ENCODE peak calls at places on chromosomes 1 and 21, in seven cellular contexts. Y is endothelial cell; S is epithelial cell of esophagus; A is glutamatergic neuron; T is CD8-positive, alpha-beta T cell; L is lung; C is tibial nerve. Z is an unnamed sample.

GRCh38 chr1:15949453-15950245 is 26.3 kb downstream of the ZBTB17 start:
- DNase-seq in Y (no peak), S (peak), A (no peak), T (peak), L (peak), C (peak), Z (no peak)

GRCh38 chr1:47229031-47229831 is 2.8 kb downstream of the TAL1 start:
- DNase-seq in Y (peak), S (no peak), A (no peak), T (no peak), L (no peak), C (no peak), Z (no peak)

GRCh38 chr1:232837085-232837484 is 31.9 kb downstream of the MAP10 start:
- DNase-seq in Y (no peak), S (peak), A (no peak), T (no peak), L (no peak), C (no peak), Z (no peak)

GRCh38 chr1:4697801-4698200 is 43.4 kb downstream of the AJAP1 start:
- DNase-seq in Y (no peak), S (no peak), A (no peak), T (no peak), L (no peak), C (no peak), Z (no peak)

GRCh38 chr1:233441981-233442380 is 114.5 kb downstream of the MAP3K21 start:
- DNase-seq in Y (no peak), S (no peak), A (no peak), T (no peak), L (no peak), C (no peak), Z (no peak)

GRCh38 chr1:206967096-206967851 is 3.0 kb downstream of the FCAMR start:
- DNase-seq in Y (no peak), S (no peak), A (no peak), T (no peak), L (peak), C (peak), Z (no peak)

GRCh38 chr1:165897326-165898303 is 70.2 kb downstream of the UCK2 start:
- DNase-seq in Y (no peak), S (no peak), A (no peak), T (no peak), L (no peak), C (no peak), Z (no peak)

GRCh38 chr1:109827466-109827865 is 63.7 kb upstream of the EPS8L3 start:
- DNase-seq in Y (no peak), S (peak), A (no peak), T (no peak), L (no peak), C (no peak), Z (no peak)

GRCh38 chr1:23809751-23810171 is 9.2 kb upstream of the GALE start:
- DNase-seq in Y (peak), S (peak), A (peak), T (peak), L (peak), C (peak), Z (no peak)

GRCh38 chr1:223106856-223107255 is 36.2 kb downstream of the TLR5 start:
- DNase-seq in Y (no peak), S (no peak), A (peak), T (no peak), L (no peak), C (no peak), Z (no peak)

GRCh38 chr1:47853059-47853458 is 144.1 kb downstream of the TRABD2B start:
- DNase-seq in Y (no peak), S (no peak), A (no peak), T (no peak), L (no peak), C (no peak), Z (no peak)

GRCh38 chr1:167966050-167966449 is 29.2 kb upstream of the MPC2 start:
- DNase-seq in Y (no peak), S (no peak), A (no peak), T (no peak), L (no peak), C (no peak), Z (no peak)

GRCh38 chr1:100449477-100449876 is 88.5 kb upstream of the GPR88 start:
- DNase-seq in Y (no peak), S (no peak), A (no peak), T (no peak), L (no peak), C (no peak), Z (no peak)

GRCh38 chr1:211734359-211734758 is 58.9 kb upstream of the NEK2 start:
- DNase-seq in Y (no peak), S (peak), A (no peak), T (no peak), L (no peak), C (no peak), Z (no peak)

GRCh38 chr21:33843216-33843615 is 72.4 kb downstream of the ATP5PO start:
- DNase-seq in Y (no peak), S (no peak), A (no peak), T (no peak), L (no peak), C (peak), Z (no peak)

GRCh38 chr1:64220241-64220640 is 16.8 kb downstream of the UBE2U start:
- DNase-seq in Y (no peak), S (no peak), A (no peak), T (no peak), L (no peak), C (no peak), Z (no peak)

GRCh38 chr1:224644553-224645154 is 28.5 kb downstream of the CNIH3 start:
- DNase-seq in Y (peak), S (peak), A (peak), T (peak), L (peak), C (peak), Z (peak)

GRCh38 chr1:203271018-203271743 is 34.1 kb upstream of the BTG2 start:
- DNase-seq in Y (no peak), S (peak), A (no peak), T (no peak), L (peak), C (peak), Z (no peak)

GRCh38 chr1:78229344-78229743 is 183.6 kb downstream of the GIPC2 start:
- DNase-seq in Y (no peak), S (peak), A (no peak), T (no peak), L (peak), C (peak), Z (no peak)
- TF ChIP-seq CTCF in Y (no peak), S (no peak), A (no peak), T (no peak), L (no peak), C (no peak), Z (no peak)

GRCh38 chr1:192543445-192543844 is 32.1 kb upstream of the RGS1 start:
- DNase-seq in Y (no peak), S (no peak), A (no peak), T (no peak), L (no peak), C (no peak), Z (no peak)

GRCh38 chr1:192544983-192545393 is 30.6 kb upstream of the RGS1 start:
- DNase-seq in Y (no peak), S (peak), A (no peak), T (no peak), L (no peak), C (no peak), Z (no peak)

GRCh38 chr1:192546596-192547199 is 28.9 kb upstream of the RGS1 start:
- DNase-seq in Y (no peak), S (no peak), A (no peak), T (no peak), L (no peak), C (no peak), Z (no peak)

GRCh38 chr1:192550922-192551534 is 24.5 kb upstream of the RGS1 start:
- DNase-seq in Y (no peak), S (peak), A (no peak), T (no peak), L (no peak), C (no peak), Z (no peak)

GRCh38 chr1:192545781-192546521 is 29.6 kb upstream of the RGS1 start:
- DNase-seq in Y (no peak), S (no peak), A (no peak), T (no peak), L (no peak), C (no peak), Z (no peak)
- TF ChIP-seq CTCF in Y (peak), S (no peak), A (peak), T (no peak), L (no peak), C (peak), Z (no peak)

GRCh38 chr1:78040484-78041089 is 5.2 kb upstream of the GIPC2 start:
- DNase-seq in Y (no peak), S (no peak), A (no peak), T (no peak), L (no peak), C (no peak), Z (no peak)

GRCh38 chr1:78038071-78038470 is 7.7 kb upstream of the GIPC2 start:
- DNase-seq in Y (no peak), S (no peak), A (no peak), T (no peak), L (no peak), C (no peak), Z (no peak)

GRCh38 chr1:78036450-78036849 is 9.3 kb upstream of the GIPC2 start:
- DNase-seq in Y (no peak), S (no peak), A (no peak), T (no peak), L (no peak), C (no peak), Z (no peak)

GRCh38 chr1:78035121-78035520 is 10.6 kb upstream of the GIPC2 start:
- DNase-seq in Y (no peak), S (peak), A (no peak), T (no peak), L (no peak), C (no peak), Z (no peak)

GRCh38 chr1:78038491-78038939 is 7.3 kb upstream of the GIPC2 start:
- DNase-seq in Y (no peak), S (no peak), A (no peak), T (no peak), L (no peak), C (no peak), Z (no peak)
- TF ChIP-seq CTCF in Y (no peak), S (no peak), A (no peak), T (no peak), L (no peak), C (no peak), Z (no peak)

GRCh38 chr1:57770772-57771171 is 346.9 kb upstream of the DAB1 start:
- DNase-seq in Y (no peak), S (peak), A (no peak), T (no peak), L (no peak), C (no peak), Z (peak)
- TF ChIP-seq CTCF in Y (peak), S (peak), A (peak), T (no peak), L (no peak), C (no peak), Z (peak)

DNA sequence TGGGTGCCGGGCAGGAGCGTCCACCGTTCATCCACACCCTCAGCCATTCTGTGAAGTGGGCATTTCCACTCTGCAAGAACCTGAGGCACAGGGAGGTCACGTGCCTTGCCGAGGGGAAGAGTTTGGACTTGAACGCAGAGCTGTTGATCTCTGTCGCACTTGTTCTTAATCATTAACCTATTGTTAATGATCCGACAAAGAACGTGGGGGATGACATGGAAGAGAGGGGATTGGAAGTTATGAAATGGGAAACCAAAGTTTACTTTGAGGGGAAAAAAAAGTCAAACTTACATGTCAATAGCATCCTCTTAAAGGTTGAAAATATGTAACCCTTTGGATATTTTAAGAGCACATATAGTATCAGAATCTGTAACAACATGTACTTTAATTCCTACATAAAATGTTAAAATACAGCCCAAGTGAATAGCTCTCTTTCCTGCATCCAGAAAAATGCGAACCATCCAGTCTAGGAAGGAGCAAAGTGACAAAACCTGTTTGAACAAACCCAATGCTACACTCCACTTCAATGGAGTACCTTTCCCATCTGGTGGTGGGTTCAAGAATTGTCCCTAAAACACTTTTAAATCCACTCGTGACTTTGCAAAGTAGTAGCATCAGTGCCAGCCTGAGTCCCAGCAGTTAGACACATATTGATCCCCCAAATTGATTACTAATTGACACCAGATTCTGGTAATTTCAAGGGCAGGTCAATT is 75.5 kb downstream of the SETD4 start:
- DNase-seq in Y (no peak), S (peak), A (no peak), T (no peak), L (no peak), C (no peak), Z (no peak)
- TF ChIP-seq CTCF in Y (no peak), S (peak), A (no peak), T (no peak), L (no peak), C (no peak), Z (no peak)

DNA sequence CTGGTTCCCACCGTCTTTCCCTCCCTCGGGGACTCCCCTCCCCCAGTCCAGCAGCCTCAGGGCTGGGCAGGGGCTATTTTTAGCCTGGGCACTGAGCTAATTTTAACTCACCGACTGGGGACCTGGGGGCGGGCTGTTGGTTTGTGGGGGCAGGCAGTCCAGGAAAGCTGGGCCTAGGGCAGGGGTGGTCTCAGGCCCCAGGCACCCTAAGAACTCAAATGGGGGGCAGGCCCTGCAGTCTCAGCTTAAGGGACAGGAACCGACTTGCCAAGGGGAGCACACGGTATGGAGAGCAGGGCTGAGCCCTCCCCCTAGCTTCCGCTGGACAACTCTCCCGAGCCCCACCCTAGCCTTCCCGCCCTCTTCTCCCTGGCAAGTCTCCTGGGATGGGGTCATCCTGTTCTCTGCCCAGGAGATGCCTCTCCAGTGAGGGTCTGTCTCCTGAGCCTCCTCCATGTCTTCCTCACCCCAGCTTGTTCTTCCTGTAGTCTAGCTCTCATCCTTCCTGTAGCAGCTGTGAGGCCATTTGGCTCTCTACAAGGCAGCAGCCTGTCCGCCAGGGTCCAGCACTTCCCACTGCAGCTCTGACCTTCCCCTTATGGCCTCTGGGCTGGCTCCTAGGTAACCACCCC is 10.1 kb downstream of the MEF2D start:
- DNase-seq in Y (peak), S (peak), A (peak), T (no peak), L (no peak), C (no peak), Z (peak)
- TF ChIP-seq CTCF in Y (peak), S (no peak), A (peak), T (no peak), L (no peak), C (no peak), Z (no peak)

GRCh38 chr1:214827883-214828282 is 224.9 kb downstream of the CENPF start:
- DNase-seq in Y (no peak), S (no peak), A (no peak), T (no peak), L (no peak), C (no peak), Z (no peak)

GRCh38 chr1:214831956-214832355 is 229.0 kb downstream of the CENPF start:
- DNase-seq in Y (no peak), S (no peak), A (no peak), T (no peak), L (no peak), C (no peak), Z (no peak)

GRCh38 chr1:214833357-214833756 is 230.4 kb downstream of the CENPF start:
- DNase-seq in Y (no peak), S (no peak), A (no peak), T (no peak), L (no peak), C (no peak), Z (no peak)

GRCh38 chr1:214830956-214831355 is 228.0 kb downstream of the CENPF start:
- DNase-seq in Y (no peak), S (no peak), A (no peak), T (no peak), L (no peak), C (no peak), Z (no peak)
- TF ChIP-seq CTCF in Y (no peak), S (no peak), A (no peak), T (no peak), L (no peak), C (no peak), Z (no peak)

GRCh38 chr1:116844775-116845174 is 64.9 kb upstream of the PTGFRN start:
- DNase-seq in Y (no peak), S (no peak), A (no peak), T (no peak), L (no peak), C (no peak), Z (no peak)

GRCh38 chr1:116847175-116847574 is 62.5 kb upstream of the PTGFRN start:
- DNase-seq in Y (no peak), S (no peak), A (no peak), T (no peak), L (no peak), C (no peak), Z (no peak)

GRCh38 chr1:116847688-116848531 is 61.8 kb upstream of the PTGFRN start:
- DNase-seq in Y (no peak), S (peak), A (no peak), T (no peak), L (no peak), C (peak), Z (no peak)

GRCh38 chr1:116841569-116842364 is 67.9 kb upstream of the PTGFRN start:
- DNase-seq in Y (no peak), S (no peak), A (no peak), T (no peak), L (no peak), C (no peak), Z (no peak)

GRCh38 chr1:116842654-116843053 is 67.1 kb upstream of the PTGFRN start:
- DNase-seq in Y (no peak), S (peak), A (no peak), T (no peak), L (no peak), C (no peak), Z (no peak)
- TF ChIP-seq CTCF in Y (no peak), S (peak), A (no peak), T (no peak), L (no peak), C (no peak), Z (no peak)